ENCODE peak calls at places on chromosomes 7 and 10, in six cellular contexts. O is heart left ventricle, H is foreskin keratinocyte, V is HCT116, X is tibial nerve, P is thoracic aorta. Q is an unnamed sample. For H3K4me1, the result is how much of the 10 kb centered on the place peaks cover.

GRCh38 chr10:5512881-5513698 is 11.7 kb upstream of the CALML3 start:
- DNase-seq in O (no peak), H (no peak), P (no peak), X (no peak), V (no peak), Q (no peak)

GRCh38 chr10:15067154-15067553 is 21.4 kb downstream of the ACBD7 start:
- DNase-seq in H (no peak), O (no peak), X (no peak), P (no peak), V (no peak), Q (no peak)

GRCh38 chr10:6047847-6048246 is 14.3 kb downstream of the IL2RA start:
- DNase-seq in H (no peak), V (no peak), O (no peak), P (no peak), X (no peak), Q (no peak)

GRCh38 chr10:26647602-26648244 is 49.8 kb upstream of the PDSS1 start:
- DNase-seq in O (no peak), X (no peak), V (no peak), H (no peak), P (no peak), Q (no peak)

GRCh38 chr10:3972460-3973366 is 187.7 kb upstream of the KLF6 start:
- DNase-seq in H (no peak), X (no peak), O (no peak), V (no peak), P (no peak), Q (peak)

GRCh38 chr7:70143089-70144044 is 545.1 kb downstream of the AUTS2 start:
- DNase-seq in O (no peak), H (peak), P (no peak), X (no peak), V (no peak), Q (no peak)

GRCh38 chr10:77983384-77984341 is 45.7 kb downstream of the POLR3A start:
- DNase-seq in V (no peak), P (no peak), O (no peak), X (no peak), H (no peak), Q (no peak)

GRCh38 chr7:143367972-143368371 is 5.5 kb upstream of the FAM131B start:
- DNase-seq in V (peak), X (no peak), H (no peak), O (no peak), P (no peak), Q (no peak)

GRCh38 chr10:75530337-75530736 is 98.9 kb downstream of the LRMDA start:
- DNase-seq in O (no peak), X (no peak), P (peak), H (no peak), V (no peak), Q (no peak)

GRCh38 chr10:6678211-6678803 is 98.2 kb upstream of the PRKCQ start:
- DNase-seq in O (no peak), P (no peak), V (peak), X (no peak), H (no peak), Q (peak)

GRCh38 chr7:36670585-36671431 is 53.5 kb downstream of the AOAH start:
- DNase-seq in H (no peak), V (peak), O (peak), P (no peak), X (no peak), Q (peak)

GRCh38 chr10:79026341-79026761 is 42.4 kb upstream of the ZMIZ1 start:
- DNase-seq in V (no peak), P (no peak), O (no peak), H (no peak), X (no peak), Q (no peak)

GRCh38 chr10:79024716-79025112 is 44.1 kb upstream of the ZMIZ1 start:
- DNase-seq in X (no peak), P (no peak), V (no peak), O (no peak), H (no peak), Q (no peak)

GRCh38 chr10:79026806-79027146 is 42.0 kb upstream of the ZMIZ1 start:
- DNase-seq in P (no peak), H (no peak), V (no peak), O (no peak), X (no peak), Q (no peak)

GRCh38 chr10:79024296-79024695 is 44.5 kb upstream of the ZMIZ1 start:
- DNase-seq in X (no peak), O (peak), P (no peak), V (no peak), H (no peak), Q (no peak)

GRCh38 chr10:79025113-79025832 is 43.5 kb upstream of the ZMIZ1 start:
- DNase-seq in P (no peak), X (no peak), V (no peak), O (no peak), H (no peak), Q (peak)
- H3K4me1 ChIP-seq in P (under half), X (under half), V (under half), O (under half), H (under half), Q (under half)

GRCh38 chr7:30349816-30350215 is 65.4 kb downstream of the ZNRF2 start:
- DNase-seq in P (no peak), O (no peak), V (no peak), H (no peak), X (no peak), Q (no peak)
- H3K27ac ChIP-seq in P (no peak), O (no peak), V (no peak), H (no peak), X (no peak), Q (no peak)

GRCh38 chr10:88386204-88386877 is 196.8 kb downstream of the RNLS start:
- DNase-seq in H (no peak), O (no peak), P (no peak), V (no peak), X (no peak), Q (no peak)

GRCh38 chr10:88390041-88390440 is 193.1 kb downstream of the RNLS start:
- DNase-seq in V (no peak), X (no peak), P (no peak), H (no peak), O (no peak), Q (no peak)

GRCh38 chr10:88392222-88392621 is 190.9 kb downstream of the RNLS start:
- DNase-seq in O (no peak), P (no peak), V (no peak), H (no peak), X (no peak), Q (no peak)

GRCh38 chr10:88386878-88387773 is 196.0 kb downstream of the RNLS start:
- DNase-seq in X (no peak), V (peak), H (no peak), P (no peak), O (no peak), Q (no peak)

GRCh38 chr10:88389456-88389855 is 193.7 kb downstream of the RNLS start:
- DNase-seq in O (no peak), X (no peak), P (no peak), H (no peak), V (no peak), Q (no peak)
- H3K4me1 ChIP-seq in O (under half), X (under half), P (under half), H (under half), V (under half), Q (half or more)

DNA sequence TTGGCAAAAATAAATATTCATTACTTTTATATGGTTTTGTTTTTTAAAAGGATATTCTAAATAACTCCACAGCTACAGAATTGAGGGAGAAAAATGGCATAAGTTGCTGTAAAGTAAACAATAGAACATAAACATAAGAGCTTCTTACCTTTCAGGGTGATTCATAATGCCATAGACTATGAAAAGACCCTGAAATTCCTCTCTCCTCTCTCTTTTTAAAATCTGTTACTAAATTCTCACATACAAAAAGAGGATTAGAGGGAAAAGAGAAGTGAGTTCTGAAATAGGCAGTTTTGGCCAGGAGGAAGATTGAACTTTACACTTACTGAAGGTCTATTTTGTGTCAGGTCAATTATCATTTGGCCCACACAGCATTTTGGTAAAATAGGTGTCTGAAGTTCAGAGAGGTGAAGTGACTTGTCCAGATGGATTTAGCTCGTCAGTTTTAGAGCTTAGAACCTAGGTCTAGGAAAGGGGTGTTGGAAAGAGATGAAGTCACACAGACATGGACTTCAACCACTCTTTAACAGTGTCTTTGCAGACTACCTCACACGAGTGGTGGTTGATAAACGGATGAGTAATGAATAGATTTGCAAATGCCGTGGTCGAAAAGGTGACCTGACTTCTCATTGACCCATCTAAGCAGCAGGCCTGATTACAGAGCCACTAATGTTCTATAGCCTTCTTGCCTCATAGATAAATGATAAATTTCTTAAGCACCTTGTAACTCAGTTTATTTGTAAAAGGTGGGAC is 190.6 kb upstream of the CCDC6 start:
- DNase-seq in V (no peak), H (no peak), O (no peak), P (no peak), X (no peak), Q (no peak)
- H3K27ac ChIP-seq in V (no peak), H (no peak), O (no peak), P (no peak), X (no peak), Q (no peak)

DNA sequence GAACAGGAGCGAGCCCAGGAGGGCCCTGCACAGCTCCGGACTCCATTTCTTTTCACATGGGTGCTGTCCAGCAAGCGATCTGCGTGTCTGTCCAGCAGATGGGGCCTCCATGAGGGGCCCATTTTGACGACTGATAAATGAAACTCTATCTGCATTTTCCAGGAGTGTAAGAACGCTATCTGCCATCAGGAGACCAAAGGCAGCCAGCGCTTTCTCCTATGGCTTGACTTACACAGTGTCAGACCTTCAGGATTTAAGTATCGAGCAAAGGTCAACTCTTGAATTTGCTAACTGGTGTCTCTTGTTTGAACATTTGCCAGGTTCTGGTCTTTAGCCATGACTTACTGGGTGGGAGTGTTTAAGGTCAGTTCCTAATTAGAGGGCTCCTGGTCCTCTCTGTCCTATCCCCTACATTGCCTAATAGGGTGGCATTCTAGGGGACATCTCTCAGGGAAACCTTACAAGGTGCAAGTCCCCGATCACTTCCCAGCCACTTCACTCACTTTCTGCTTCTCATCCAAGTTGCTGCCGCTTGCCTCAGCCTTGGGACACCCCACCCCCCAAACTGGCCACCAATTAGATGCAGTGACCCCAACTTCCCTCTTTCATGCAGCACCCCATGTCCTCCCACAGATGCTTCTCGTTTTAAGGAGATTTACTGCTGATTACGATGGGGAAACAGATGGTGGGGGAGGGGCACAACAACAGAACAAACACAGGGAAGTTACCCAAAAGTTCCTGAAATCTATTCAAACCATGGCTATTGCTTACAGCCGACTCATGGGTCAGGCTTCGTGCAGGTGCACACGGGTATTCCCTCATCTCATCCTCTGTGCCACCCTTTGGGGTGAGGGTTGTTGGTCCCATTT is 20.0 kb downstream of the VSIR start:
- DNase-seq in P (no peak), V (no peak), X (no peak), H (no peak), O (peak), Q (no peak)
- H3K4me1 ChIP-seq in P (under half), V (under half), X (half or more), H (under half), O (half or more), Q (half or more)

Q was measured in CD8-positive, alpha-beta memory T cell.